ENCODE peak calls at places on chromosome 7, in eight cellular contexts. One of them, this sample, is unnamed.

GRCh38 chr7:28778781-28779180 is 179.3 kb downstream of the TRIL start:
- DNase-seq in midbrain: no peak
- DNase-seq in ACHN: no peak
- DNase-seq in ELR: no peak
- DNase-seq in glomerular endothelial cell: no peak
- DNase-seq in stimulated activated CD8-positive, alpha-beta memory T cell treated with anti-CD3 and anti-CD28 coated beads, Interleukin-15, amount 100 ng/mL, for 24 hours: no peak
- DNase-seq in activated CD4-positive, alpha-beta T cell treated with anti-CD3 and anti-CD28 coated beads for 24 hours: no peak
- DNase-seq in activated effector memory CD4-positive, alpha-beta T cell treated with Interleukin-2 at 50 U/mL for 16 hours: no peak
- DNase-seq in this sample: no peak

GRCh38 chr7:45203947-45204445 is 46.4 kb downstream of the RAMP3 start:
- DNase-seq in midbrain: no peak
- DNase-seq in ACHN: no peak
- DNase-seq in ELR: peak; percentile 15
- DNase-seq in glomerular endothelial cell: no peak
- DNase-seq in stimulated activated CD8-positive, alpha-beta memory T cell treated with anti-CD3 and anti-CD28 coated beads, Interleukin-15, amount 100 ng/mL, for 24 hours: no peak
- DNase-seq in activated CD4-positive, alpha-beta T cell treated with anti-CD3 and anti-CD28 coated beads for 24 hours: no peak
- DNase-seq in activated effector memory CD4-positive, alpha-beta T cell treated with Interleukin-2 at 50 U/mL for 16 hours: no peak
- DNase-seq in this sample: no peak

GRCh38 chr7:15963206-15963605 is 276.7 kb upstream of the MEOX2 start:
- DNase-seq in midbrain: no peak
- DNase-seq in ACHN: no peak
- DNase-seq in ELR: no peak
- DNase-seq in glomerular endothelial cell: no peak
- DNase-seq in stimulated activated CD8-positive, alpha-beta memory T cell treated with anti-CD3 and anti-CD28 coated beads, Interleukin-15, amount 100 ng/mL, for 24 hours: no peak
- DNase-seq in activated CD4-positive, alpha-beta T cell treated with anti-CD3 and anti-CD28 coated beads for 24 hours: no peak
- DNase-seq in activated effector memory CD4-positive, alpha-beta T cell treated with Interleukin-2 at 50 U/mL for 16 hours: no peak
- DNase-seq in this sample: no peak

GRCh38 chr7:69942557-69942956 is 344.3 kb downstream of the AUTS2 start:
- DNase-seq in midbrain: no peak
- DNase-seq in ACHN: no peak
- DNase-seq in ELR: no peak
- DNase-seq in glomerular endothelial cell: no peak
- DNase-seq in stimulated activated CD8-positive, alpha-beta memory T cell treated with anti-CD3 and anti-CD28 coated beads, Interleukin-15, amount 100 ng/mL, for 24 hours: no peak
- DNase-seq in activated CD4-positive, alpha-beta T cell treated with anti-CD3 and anti-CD28 coated beads for 24 hours: no peak
- DNase-seq in activated effector memory CD4-positive, alpha-beta T cell treated with Interleukin-2 at 50 U/mL for 16 hours: no peak
- DNase-seq in this sample: no peak

GRCh38 chr7:47100815-47101435 is 481.0 kb downstream of the TNS3 start:
- DNase-seq in midbrain: no peak
- DNase-seq in ACHN: peak; percentile 78
- DNase-seq in ELR: peak; percentile 81
- DNase-seq in glomerular endothelial cell: no peak
- DNase-seq in stimulated activated CD8-positive, alpha-beta memory T cell treated with anti-CD3 and anti-CD28 coated beads, Interleukin-15, amount 100 ng/mL, for 24 hours: no peak
- DNase-seq in activated CD4-positive, alpha-beta T cell treated with anti-CD3 and anti-CD28 coated beads for 24 hours: no peak
- DNase-seq in activated effector memory CD4-positive, alpha-beta T cell treated with Interleukin-2 at 50 U/mL for 16 hours: no peak
- DNase-seq in this sample: no peak

GRCh38 chr7:148461780-148462179 is 128.8 kb upstream of the C7orf33 start:
- DNase-seq in midbrain: no peak
- DNase-seq in ACHN: no peak
- DNase-seq in ELR: no peak
- DNase-seq in glomerular endothelial cell: no peak
- DNase-seq in stimulated activated CD8-positive, alpha-beta memory T cell treated with anti-CD3 and anti-CD28 coated beads, Interleukin-15, amount 100 ng/mL, for 24 hours: no peak
- DNase-seq in activated CD4-positive, alpha-beta T cell treated with anti-CD3 and anti-CD28 coated beads for 24 hours: no peak
- DNase-seq in activated effector memory CD4-positive, alpha-beta T cell treated with Interleukin-2 at 50 U/mL for 16 hours: no peak
- DNase-seq in this sample: no peak

GRCh38 chr7:52799817-52800216 is 235.6 kb upstream of the POM121L12 start:
- DNase-seq in midbrain: no peak
- DNase-seq in ACHN: no peak
- DNase-seq in ELR: no peak
- DNase-seq in glomerular endothelial cell: no peak
- DNase-seq in stimulated activated CD8-positive, alpha-beta memory T cell treated with anti-CD3 and anti-CD28 coated beads, Interleukin-15, amount 100 ng/mL, for 24 hours: no peak
- DNase-seq in activated CD4-positive, alpha-beta T cell treated with anti-CD3 and anti-CD28 coated beads for 24 hours: no peak
- DNase-seq in activated effector memory CD4-positive, alpha-beta T cell treated with Interleukin-2 at 50 U/mL for 16 hours: no peak
- DNase-seq in this sample: no peak

GRCh38 chr7:149285581-149285975 is 23.6 kb downstream of the ZNF783 start:
- DNase-seq in midbrain: no peak
- DNase-seq in ACHN: no peak
- DNase-seq in ELR: peak; percentile 39
- DNase-seq in glomerular endothelial cell: no peak
- DNase-seq in stimulated activated CD8-positive, alpha-beta memory T cell treated with anti-CD3 and anti-CD28 coated beads, Interleukin-15, amount 100 ng/mL, for 24 hours: no peak
- DNase-seq in activated CD4-positive, alpha-beta T cell treated with anti-CD3 and anti-CD28 coated beads for 24 hours: no peak
- DNase-seq in activated effector memory CD4-positive, alpha-beta T cell treated with Interleukin-2 at 50 U/mL for 16 hours: no peak
- DNase-seq in this sample: no peak

GRCh38 chr7:40239755-40240303 is 105.0 kb downstream of the SUGCT start:
- DNase-seq in midbrain: no peak
- DNase-seq in ACHN: no peak
- DNase-seq in ELR: no peak
- DNase-seq in glomerular endothelial cell: no peak
- DNase-seq in stimulated activated CD8-positive, alpha-beta memory T cell treated with anti-CD3 and anti-CD28 coated beads, Interleukin-15, amount 100 ng/mL, for 24 hours: no peak
- DNase-seq in activated CD4-positive, alpha-beta T cell treated with anti-CD3 and anti-CD28 coated beads for 24 hours: no peak
- DNase-seq in activated effector memory CD4-positive, alpha-beta T cell treated with Interleukin-2 at 50 U/mL for 16 hours: no peak
- DNase-seq in this sample: no peak

GRCh38 chr7:23277359-23277989 is 21.7 kb upstream of the MALSU1 start:
- DNase-seq in midbrain: peak; percentile 36
- DNase-seq in ACHN: peak; percentile 84
- DNase-seq in ELR: peak; percentile 81
- DNase-seq in glomerular endothelial cell: peak; percentile 52
- DNase-seq in stimulated activated CD8-positive, alpha-beta memory T cell treated with anti-CD3 and anti-CD28 coated beads, Interleukin-15, amount 100 ng/mL, for 24 hours: no peak
- DNase-seq in activated CD4-positive, alpha-beta T cell treated with anti-CD3 and anti-CD28 coated beads for 24 hours: no peak
- DNase-seq in activated effector memory CD4-positive, alpha-beta T cell treated with Interleukin-2 at 50 U/mL for 16 hours: no peak
- DNase-seq in this sample: peak; percentile 82

GRCh38 chr7:21972397-21972784 is 26.7 kb upstream of the CDCA7L start:
- DNase-seq in midbrain: no peak
- DNase-seq in ACHN: no peak
- DNase-seq in ELR: no peak
- DNase-seq in glomerular endothelial cell: no peak
- DNase-seq in stimulated activated CD8-positive, alpha-beta memory T cell treated with anti-CD3 and anti-CD28 coated beads, Interleukin-15, amount 100 ng/mL, for 24 hours: no peak
- DNase-seq in activated CD4-positive, alpha-beta T cell treated with anti-CD3 and anti-CD28 coated beads for 24 hours: no peak
- DNase-seq in activated effector memory CD4-positive, alpha-beta T cell treated with Interleukin-2 at 50 U/mL for 16 hours: no peak
- DNase-seq in this sample: no peak

GRCh38 chr7:55246181-55246580 is 119.0 kb upstream of the LANCL2 start:
- DNase-seq in midbrain: no peak
- DNase-seq in ACHN: peak; percentile 25
- DNase-seq in ELR: peak; percentile 39
- DNase-seq in glomerular endothelial cell: no peak
- DNase-seq in stimulated activated CD8-positive, alpha-beta memory T cell treated with anti-CD3 and anti-CD28 coated beads, Interleukin-15, amount 100 ng/mL, for 24 hours: no peak
- DNase-seq in activated CD4-positive, alpha-beta T cell treated with anti-CD3 and anti-CD28 coated beads for 24 hours: no peak
- DNase-seq in activated effector memory CD4-positive, alpha-beta T cell treated with Interleukin-2 at 50 U/mL for 16 hours: no peak
- DNase-seq in this sample: no peak

GRCh38 chr7:111301891-111302290 is 211.0 kb downstream of the LRRN3 start:
- DNase-seq in midbrain: no peak
- DNase-seq in ACHN: no peak
- DNase-seq in ELR: no peak
- DNase-seq in glomerular endothelial cell: no peak
- DNase-seq in stimulated activated CD8-positive, alpha-beta memory T cell treated with anti-CD3 and anti-CD28 coated beads, Interleukin-15, amount 100 ng/mL, for 24 hours: no peak
- DNase-seq in activated CD4-positive, alpha-beta T cell treated with anti-CD3 and anti-CD28 coated beads for 24 hours: no peak
- DNase-seq in activated effector memory CD4-positive, alpha-beta T cell treated with Interleukin-2 at 50 U/mL for 16 hours: no peak
- DNase-seq in this sample: no peak

GRCh38 chr7:92343719-92344118 is 97.9 kb downstream of the ANKIB1 start:
- DNase-seq in midbrain: no peak
- DNase-seq in ACHN: no peak
- DNase-seq in ELR: peak; percentile 16
- DNase-seq in glomerular endothelial cell: no peak
- DNase-seq in stimulated activated CD8-positive, alpha-beta memory T cell treated with anti-CD3 and anti-CD28 coated beads, Interleukin-15, amount 100 ng/mL, for 24 hours: no peak
- DNase-seq in activated CD4-positive, alpha-beta T cell treated with anti-CD3 and anti-CD28 coated beads for 24 hours: no peak
- DNase-seq in activated effector memory CD4-positive, alpha-beta T cell treated with Interleukin-2 at 50 U/mL for 16 hours: no peak
- DNase-seq in this sample: no peak

GRCh38 chr7:27686315-27686714 is 23.6 kb upstream of the HIBADH start:
- DNase-seq in midbrain: no peak
- DNase-seq in ACHN: no peak
- DNase-seq in ELR: peak; percentile 64
- DNase-seq in glomerular endothelial cell: no peak
- DNase-seq in stimulated activated CD8-positive, alpha-beta memory T cell treated with anti-CD3 and anti-CD28 coated beads, Interleukin-15, amount 100 ng/mL, for 24 hours: no peak
- DNase-seq in activated CD4-positive, alpha-beta T cell treated with anti-CD3 and anti-CD28 coated beads for 24 hours: no peak
- DNase-seq in activated effector memory CD4-positive, alpha-beta T cell treated with Interleukin-2 at 50 U/mL for 16 hours: no peak
- DNase-seq in this sample: no peak

GRCh38 chr7:25181537-25181936 is 46.7 kb downstream of the NPVF start:
- DNase-seq in midbrain: no peak
- DNase-seq in ACHN: no peak
- DNase-seq in ELR: no peak
- DNase-seq in glomerular endothelial cell: no peak
- DNase-seq in stimulated activated CD8-positive, alpha-beta memory T cell treated with anti-CD3 and anti-CD28 coated beads, Interleukin-15, amount 100 ng/mL, for 24 hours: no peak
- DNase-seq in activated CD4-positive, alpha-beta T cell treated with anti-CD3 and anti-CD28 coated beads for 24 hours: no peak
- DNase-seq in activated effector memory CD4-positive, alpha-beta T cell treated with Interleukin-2 at 50 U/mL for 16 hours: no peak
- DNase-seq in this sample: no peak

GRCh38 chr7:92678291-92678920 is 88.2 kb upstream of the FAM133B start:
- DNase-seq in midbrain: peak; percentile 19
- DNase-seq in ACHN: no peak
- DNase-seq in ELR: no peak
- DNase-seq in glomerular endothelial cell: no peak
- DNase-seq in stimulated activated CD8-positive, alpha-beta memory T cell treated with anti-CD3 and anti-CD28 coated beads, Interleukin-15, amount 100 ng/mL, for 24 hours: no peak
- DNase-seq in activated CD4-positive, alpha-beta T cell treated with anti-CD3 and anti-CD28 coated beads for 24 hours: no peak
- DNase-seq in activated effector memory CD4-positive, alpha-beta T cell treated with Interleukin-2 at 50 U/mL for 16 hours: no peak
- DNase-seq in this sample: no peak

GRCh38 chr7:140623995-140624902 is 16.4 kb downstream of the DENND2A start:
- DNase-seq in midbrain: no peak
- DNase-seq in ACHN: no peak
- DNase-seq in ELR: no peak
- DNase-seq in glomerular endothelial cell: no peak
- DNase-seq in stimulated activated CD8-positive, alpha-beta memory T cell treated with anti-CD3 and anti-CD28 coated beads, Interleukin-15, amount 100 ng/mL, for 24 hours: no peak
- DNase-seq in activated CD4-positive, alpha-beta T cell treated with anti-CD3 and anti-CD28 coated beads for 24 hours: no peak
- DNase-seq in activated effector memory CD4-positive, alpha-beta T cell treated with Interleukin-2 at 50 U/mL for 16 hours: no peak
- DNase-seq in this sample: no peak

GRCh38 chr7:28774529-28775057 is 183.5 kb downstream of the TRIL start:
- DNase-seq in midbrain: no peak
- DNase-seq in ACHN: no peak
- DNase-seq in ELR: no peak
- DNase-seq in glomerular endothelial cell: no peak
- DNase-seq in stimulated activated CD8-positive, alpha-beta memory T cell treated with anti-CD3 and anti-CD28 coated beads, Interleukin-15, amount 100 ng/mL, for 24 hours: no peak
- DNase-seq in activated CD4-positive, alpha-beta T cell treated with anti-CD3 and anti-CD28 coated beads for 24 hours: no peak
- DNase-seq in activated effector memory CD4-positive, alpha-beta T cell treated with Interleukin-2 at 50 U/mL for 16 hours: no peak
- DNase-seq in this sample: no peak

GRCh38 chr7:28140964-28141363 is 39.6 kb downstream of the JAZF1 start:
- DNase-seq in midbrain: no peak
- DNase-seq in ACHN: no peak
- DNase-seq in ELR: no peak
- DNase-seq in glomerular endothelial cell: no peak
- DNase-seq in stimulated activated CD8-positive, alpha-beta memory T cell treated with anti-CD3 and anti-CD28 coated beads, Interleukin-15, amount 100 ng/mL, for 24 hours: no peak
- DNase-seq in activated CD4-positive, alpha-beta T cell treated with anti-CD3 and anti-CD28 coated beads for 24 hours: no peak
- DNase-seq in activated effector memory CD4-positive, alpha-beta T cell treated with Interleukin-2 at 50 U/mL for 16 hours: no peak
- DNase-seq in this sample: no peak

GRCh38 chr7:25360471-25360870 is 132.2 kb upstream of the NPVF start:
- DNase-seq in midbrain: peak; percentile 8
- DNase-seq in ACHN: no peak
- DNase-seq in ELR: no peak
- DNase-seq in glomerular endothelial cell: no peak
- DNase-seq in stimulated activated CD8-positive, alpha-beta memory T cell treated with anti-CD3 and anti-CD28 coated beads, Interleukin-15, amount 100 ng/mL, for 24 hours: no peak
- DNase-seq in activated CD4-positive, alpha-beta T cell treated with anti-CD3 and anti-CD28 coated beads for 24 hours: no peak
- DNase-seq in activated effector memory CD4-positive, alpha-beta T cell treated with Interleukin-2 at 50 U/mL for 16 hours: no peak
- DNase-seq in this sample: peak; percentile 10

GRCh38 chr7:42574693-42575084 is 337.2 kb downstream of the C7orf25 start:
- DNase-seq in midbrain: no peak
- DNase-seq in ACHN: no peak
- DNase-seq in ELR: peak; percentile 13
- DNase-seq in glomerular endothelial cell: no peak
- DNase-seq in stimulated activated CD8-positive, alpha-beta memory T cell treated with anti-CD3 and anti-CD28 coated beads, Interleukin-15, amount 100 ng/mL, for 24 hours: no peak
- DNase-seq in activated CD4-positive, alpha-beta T cell treated with anti-CD3 and anti-CD28 coated beads for 24 hours: no peak
- DNase-seq in activated effector memory CD4-positive, alpha-beta T cell treated with Interleukin-2 at 50 U/mL for 16 hours: no peak
- DNase-seq in this sample: no peak

GRCh38 chr7:12942599-12942998 is 255.2 kb downstream of the ARL4A start:
- DNase-seq in midbrain: no peak
- DNase-seq in ACHN: no peak
- DNase-seq in ELR: no peak
- DNase-seq in glomerular endothelial cell: no peak
- DNase-seq in stimulated activated CD8-positive, alpha-beta memory T cell treated with anti-CD3 and anti-CD28 coated beads, Interleukin-15, amount 100 ng/mL, for 24 hours: no peak
- DNase-seq in activated CD4-positive, alpha-beta T cell treated with anti-CD3 and anti-CD28 coated beads for 24 hours: no peak
- DNase-seq in activated effector memory CD4-positive, alpha-beta T cell treated with Interleukin-2 at 50 U/mL for 16 hours: no peak
- DNase-seq in this sample: peak; percentile 78

GRCh38 chr7:131529179-131529578 is 27.2 kb downstream of the PODXL start:
- DNase-seq in midbrain: no peak
- DNase-seq in ACHN: no peak
- DNase-seq in ELR: no peak
- DNase-seq in glomerular endothelial cell: no peak
- DNase-seq in stimulated activated CD8-positive, alpha-beta memory T cell treated with anti-CD3 and anti-CD28 coated beads, Interleukin-15, amount 100 ng/mL, for 24 hours: no peak
- DNase-seq in activated CD4-positive, alpha-beta T cell treated with anti-CD3 and anti-CD28 coated beads for 24 hours: no peak
- DNase-seq in activated effector memory CD4-positive, alpha-beta T cell treated with Interleukin-2 at 50 U/mL for 16 hours: no peak
- DNase-seq in this sample: no peak

GRCh38 chr7:2503056-2503941 is 16.3 kb upstream of the LFNG start:
- DNase-seq in midbrain: no peak
- DNase-seq in ACHN: no peak
- DNase-seq in ELR: no peak
- DNase-seq in glomerular endothelial cell: no peak
- DNase-seq in stimulated activated CD8-positive, alpha-beta memory T cell treated with anti-CD3 and anti-CD28 coated beads, Interleukin-15, amount 100 ng/mL, for 24 hours: no peak
- DNase-seq in activated CD4-positive, alpha-beta T cell treated with anti-CD3 and anti-CD28 coated beads for 24 hours: no peak
- DNase-seq in activated effector memory CD4-positive, alpha-beta T cell treated with Interleukin-2 at 50 U/mL for 16 hours: no peak
- DNase-seq in this sample: no peak

GRCh38 chr7:149816267-149816751 is 21.9 kb upstream of the ZNF862 start:
- DNase-seq in midbrain: no peak
- DNase-seq in ACHN: no peak
- DNase-seq in ELR: no peak
- DNase-seq in glomerular endothelial cell: no peak
- DNase-seq in stimulated activated CD8-positive, alpha-beta memory T cell treated with anti-CD3 and anti-CD28 coated beads, Interleukin-15, amount 100 ng/mL, for 24 hours: no peak
- DNase-seq in activated CD4-positive, alpha-beta T cell treated with anti-CD3 and anti-CD28 coated beads for 24 hours: no peak
- DNase-seq in activated effector memory CD4-positive, alpha-beta T cell treated with Interleukin-2 at 50 U/mL for 16 hours: no peak
- DNase-seq in this sample: no peak

GRCh38 chr7:50620418-50620817 is 55.2 kb upstream of the DDC start:
- DNase-seq in midbrain: no peak
- DNase-seq in ACHN: no peak
- DNase-seq in ELR: no peak
- DNase-seq in glomerular endothelial cell: no peak
- DNase-seq in stimulated activated CD8-positive, alpha-beta memory T cell treated with anti-CD3 and anti-CD28 coated beads, Interleukin-15, amount 100 ng/mL, for 24 hours: no peak
- DNase-seq in activated CD4-positive, alpha-beta T cell treated with anti-CD3 and anti-CD28 coated beads for 24 hours: no peak
- DNase-seq in activated effector memory CD4-positive, alpha-beta T cell treated with Interleukin-2 at 50 U/mL for 16 hours: no peak
- DNase-seq in this sample: no peak

GRCh38 chr7:15085361-15085760 is 182.8 kb upstream of the DGKB start:
- DNase-seq in midbrain: no peak
- DNase-seq in ACHN: peak; percentile 17
- DNase-seq in ELR: no peak
- DNase-seq in glomerular endothelial cell: no peak
- DNase-seq in stimulated activated CD8-positive, alpha-beta memory T cell treated with anti-CD3 and anti-CD28 coated beads, Interleukin-15, amount 100 ng/mL, for 24 hours: no peak
- DNase-seq in activated CD4-positive, alpha-beta T cell treated with anti-CD3 and anti-CD28 coated beads for 24 hours: no peak
- DNase-seq in activated effector memory CD4-positive, alpha-beta T cell treated with Interleukin-2 at 50 U/mL for 16 hours: no peak
- DNase-seq in this sample: no peak

GRCh38 chr7:130940326-130940725 is 206.3 kb upstream of the KLF14 start:
- DNase-seq in midbrain: no peak
- DNase-seq in ACHN: no peak
- DNase-seq in ELR: peak; percentile 23
- DNase-seq in glomerular endothelial cell: no peak
- DNase-seq in stimulated activated CD8-positive, alpha-beta memory T cell treated with anti-CD3 and anti-CD28 coated beads, Interleukin-15, amount 100 ng/mL, for 24 hours: no peak
- DNase-seq in activated CD4-positive, alpha-beta T cell treated with anti-CD3 and anti-CD28 coated beads for 24 hours: no peak
- DNase-seq in activated effector memory CD4-positive, alpha-beta T cell treated with Interleukin-2 at 50 U/mL for 16 hours: no peak
- DNase-seq in this sample: no peak

GRCh38 chr7:114405427-114405826 is 9.2 kb upstream of the FOXP2 start:
- DNase-seq in midbrain: no peak
- DNase-seq in ACHN: peak; percentile 69
- DNase-seq in ELR: peak; percentile 46
- DNase-seq in glomerular endothelial cell: peak; percentile 5
- DNase-seq in stimulated activated CD8-positive, alpha-beta memory T cell treated with anti-CD3 and anti-CD28 coated beads, Interleukin-15, amount 100 ng/mL, for 24 hours: no peak
- DNase-seq in activated CD4-positive, alpha-beta T cell treated with anti-CD3 and anti-CD28 coated beads for 24 hours: no peak
- DNase-seq in activated effector memory CD4-positive, alpha-beta T cell treated with Interleukin-2 at 50 U/mL for 16 hours: no peak
- DNase-seq in this sample: peak; percentile 64

GRCh38 chr7:159063046-159063840 is 81.4 kb downstream of the VIPR2 start:
- DNase-seq in midbrain: no peak
- DNase-seq in ACHN: no peak
- DNase-seq in ELR: no peak
- DNase-seq in glomerular endothelial cell: no peak
- DNase-seq in stimulated activated CD8-positive, alpha-beta memory T cell treated with anti-CD3 and anti-CD28 coated beads, Interleukin-15, amount 100 ng/mL, for 24 hours: no peak
- DNase-seq in activated CD4-positive, alpha-beta T cell treated with anti-CD3 and anti-CD28 coated beads for 24 hours: no peak
- DNase-seq in activated effector memory CD4-positive, alpha-beta T cell treated with Interleukin-2 at 50 U/mL for 16 hours: no peak
- DNase-seq in this sample: no peak

GRCh38 chr7:43201912-43202311 is 89.5 kb downstream of the HECW1 start:
- DNase-seq in midbrain: no peak
- DNase-seq in ACHN: no peak
- DNase-seq in ELR: peak; percentile 44
- DNase-seq in glomerular endothelial cell: no peak
- DNase-seq in stimulated activated CD8-positive, alpha-beta memory T cell treated with anti-CD3 and anti-CD28 coated beads, Interleukin-15, amount 100 ng/mL, for 24 hours: no peak
- DNase-seq in activated CD4-positive, alpha-beta T cell treated with anti-CD3 and anti-CD28 coated beads for 24 hours: no peak
- DNase-seq in activated effector memory CD4-positive, alpha-beta T cell treated with Interleukin-2 at 50 U/mL for 16 hours: no peak
- DNase-seq in this sample: no peak

GRCh38 chr7:825386-825785 is 6.9 kb upstream of the SUN1 start:
- DNase-seq in midbrain: no peak
- DNase-seq in ACHN: no peak
- DNase-seq in ELR: peak; percentile 52
- DNase-seq in glomerular endothelial cell: no peak
- DNase-seq in stimulated activated CD8-positive, alpha-beta memory T cell treated with anti-CD3 and anti-CD28 coated beads, Interleukin-15, amount 100 ng/mL, for 24 hours: no peak
- DNase-seq in activated CD4-positive, alpha-beta T cell treated with anti-CD3 and anti-CD28 coated beads for 24 hours: no peak
- DNase-seq in activated effector memory CD4-positive, alpha-beta T cell treated with Interleukin-2 at 50 U/mL for 16 hours: no peak
- DNase-seq in this sample: no peak